ENCODE peak calls at places on chromosome 15, in nine cellular contexts. C, K, S, B, N, J, F, I and E are unnamed samples.
A peak's percentile ranks its signal among the peaks of the same experiment; 100 is the strongest.

GRCh38 chr15:31591908-31592307 is 265.3 kb downstream of the KLF13 start:
- DNase-seq in N (no peak), J (no peak), I (no peak), K (no peak), F (no peak), S (no peak), B (no peak), C (no peak), E (no peak)

GRCh38 chr15:28165791-28166190 is 66.7 kb upstream of the OCA2 start:
- DNase-seq in B (no peak), N (no peak), K (no peak), J (no peak), S (no peak), F (no peak), C (no peak), I (no peak), E (no peak)

GRCh38 chr15:39243396-39243795 is 337.5 kb upstream of the THBS1 start:
- DNase-seq in B (no peak), C (no peak), J (no peak), S (no peak), I (no peak), K (no peak), F (no peak), N (no peak), E (no peak)

GRCh38 chr15:38479286-38479685 is 25.4 kb downstream of the FAM98B start:
- DNase-seq in B (no peak), J (no peak), F (no peak), I (no peak), N (no peak), S (no peak), K (no peak), C (no peak), E (no peak)

GRCh38 chr15:25790003-25790660 is 73.0 kb downstream of the ATP10A start:
- DNase-seq in C (peak; percentile 91), N (peak; percentile 74), K (peak; percentile 63), F (peak; percentile 94), S (no peak), J (peak; percentile 95), I (peak; percentile 42), B (no peak), E (peak; percentile 35)

GRCh38 chr15:71484080-71484479 is 326.3 kb upstream of the NR2E3 start:
- DNase-seq in J (no peak), I (no peak), S (no peak), B (no peak), N (no peak), K (no peak), F (no peak), C (no peak), E (no peak)

GRCh38 chr15:34987182-34987488 is 952 bp downstream of the ZNF770 start:
- DNase-seq in C (no peak), I (no peak), K (no peak), S (no peak), F (no peak), J (no peak), B (no peak), N (no peak), E (no peak)

GRCh38 chr15:100760357-100760903 is 119.2 kb upstream of the ALDH1A3 start:
- DNase-seq in K (no peak), I (no peak), C (no peak), S (no peak), N (no peak), B (no peak), F (peak; percentile 50), J (no peak), E (no peak)

GRCh38 chr15:31472636-31473383 is 146.2 kb downstream of the KLF13 start:
- DNase-seq in N (no peak), J (no peak), S (no peak), F (peak; percentile 90), B (no peak), C (no peak), K (peak; percentile 52), I (peak; percentile 63), E (peak; percentile 34)

GRCh38 chr15:60021589-60022378 is 17.7 kb downstream of the FOXB1 start:
- DNase-seq in B (no peak), F (no peak), N (no peak), C (no peak), I (no peak), J (peak; percentile 70), K (no peak), S (no peak), E (no peak)

GRCh38 chr15:52800852-52801747 is 11.0 kb upstream of the ONECUT1 start:
- DNase-seq in F (peak; percentile 68), K (no peak), S (no peak), J (no peak), I (no peak), C (no peak), N (no peak), B (no peak), E (no peak)

GRCh38 chr15:68801572-68802148 is 19.0 kb downstream of the ANP32A start:
- DNase-seq in B (no peak), F (peak; percentile 60), N (no peak), S (no peak), J (no peak), K (no peak), C (peak; percentile 42), I (no peak), E (no peak)

DNA sequence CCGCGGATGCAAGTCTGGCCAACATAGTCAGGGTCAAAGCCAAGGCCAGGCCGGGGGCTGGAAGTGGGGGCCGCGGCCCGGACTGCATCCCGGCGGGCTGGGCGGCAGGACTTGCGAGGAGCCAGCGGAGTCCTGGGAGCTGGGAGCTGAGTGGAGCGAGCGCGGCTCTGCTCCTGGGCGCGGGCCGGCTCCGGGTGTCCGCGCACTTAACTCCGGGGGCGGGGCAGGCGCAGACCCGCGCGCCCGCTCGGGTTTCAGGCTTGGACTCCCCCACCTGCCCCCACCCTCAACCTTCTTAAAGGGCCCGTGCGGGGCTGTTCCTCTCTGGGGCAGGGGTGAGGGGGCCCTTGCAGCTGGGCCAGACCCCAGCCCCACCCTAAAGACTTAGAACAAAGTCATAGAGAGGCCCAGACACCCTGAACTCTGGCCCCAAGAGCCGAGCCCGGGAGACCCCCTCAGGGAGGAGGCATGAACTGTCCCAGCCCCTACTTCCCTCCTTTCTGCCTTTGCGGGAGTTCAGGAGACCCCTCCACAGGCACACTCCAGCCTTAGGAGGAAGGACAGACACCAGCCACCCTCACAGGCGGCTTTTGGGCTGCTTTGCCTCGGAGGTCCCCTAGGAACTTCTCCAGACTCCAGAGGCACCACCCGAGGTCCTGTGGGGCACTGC is at the start of gene CSPG4:
- DNase-seq in J (no peak), B (no peak), K (peak; percentile 77), C (peak; percentile 95), F (no peak), I (peak; percentile 63), S (peak; percentile 56), N (peak; percentile 56), E (peak; percentile 57)
- TF ChIP-seq POLR2A in J (peak; percentile 86), B (no peak), K (no peak), C (peak; percentile 92), F (no peak), I (peak; percentile 71), S (no peak), N (no peak), E (no peak)

GRCh38 chr15:64162869-64163661 is at the start of gene PPIB:
- DNase-seq in S (peak; percentile 99), I (peak; percentile 98), C (peak; percentile 99), K (peak; percentile 98), F (peak; percentile 99), J (peak; percentile 99), B (peak; percentile 96), N (peak; percentile 97), E (peak; percentile 99)
- TF ChIP-seq POLR2A in S (peak; percentile 92), I (peak; percentile 85), C (peak; percentile 54), K (peak; percentile 41), F (no peak), J (peak; percentile 80), B (peak; percentile 21), N (no peak), E (no peak)

DNA sequence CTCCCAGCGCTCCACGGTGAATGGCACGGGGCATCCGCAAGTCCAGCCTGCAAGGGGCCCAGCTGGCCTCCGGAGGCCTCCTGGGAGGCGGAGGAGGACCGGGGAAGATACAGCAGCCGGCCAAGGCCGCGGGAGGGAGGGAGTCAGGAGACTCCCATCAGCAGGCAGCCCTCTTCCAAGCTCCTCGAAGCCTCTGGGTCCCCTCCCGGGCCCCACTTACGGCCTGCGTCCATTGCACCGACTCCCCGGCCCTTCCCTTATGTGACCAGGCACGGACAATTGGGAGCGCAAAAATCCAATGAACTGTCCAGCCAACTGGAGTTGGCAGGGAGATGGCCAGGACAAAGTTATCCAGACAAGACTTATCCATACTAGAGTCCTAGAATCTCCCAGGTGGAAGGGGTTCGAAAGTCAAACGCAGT is 668 bp downstream of the MFGE8 start:
- DNase-seq in N (peak; percentile 78), J (no peak), K (no peak), C (no peak), S (peak; percentile 48), F (no peak), B (no peak), I (no peak), E (no peak)
- TF ChIP-seq POLR2A in N (no peak), J (no peak), K (no peak), C (no peak), S (no peak), F (no peak), B (no peak), I (no peak), E (no peak)

GRCh38 chr15:57703387-57703786 is 3.1 kb upstream of the POLR2M start:
- DNase-seq in I (no peak), S (no peak), C (no peak), B (no peak), J (no peak), N (no peak), K (no peak), F (no peak), E (no peak)

GRCh38 chr15:57705746-57706404 is 639 bp upstream of the POLR2M start:
- DNase-seq in B (no peak), J (no peak), I (no peak), N (no peak), F (no peak), S (no peak), C (no peak), K (no peak), E (no peak)

GRCh38 chr15:57708047-57708446 is 1.5 kb downstream of the POLR2M start:
- DNase-seq in S (no peak), K (no peak), I (no peak), J (no peak), F (no peak), B (no peak), N (no peak), C (no peak), E (no peak)

GRCh38 chr15:57706405-57707209 is at the start of gene POLR2M:
- DNase-seq in K (peak; percentile 97), J (peak; percentile 100), F (peak; percentile 99), B (peak; percentile 95), I (peak; percentile 97), C (peak; percentile 99), N (peak; percentile 98), S (peak; percentile 95), E (peak; percentile 97)
- TF ChIP-seq POLR2A in K (no peak), J (peak; percentile 76), F (no peak), B (peak; percentile 79), I (peak; percentile 79), C (peak; percentile 68), N (no peak), S (peak; percentile 78), E (peak; percentile 22)

GRCh38 chr15:74397239-74398068 is 30.0 kb upstream of the CYP11A1 start:
- DNase-seq in F (no peak), J (no peak), B (no peak), N (no peak), K (no peak), S (no peak), C (no peak), I (peak; percentile 27), E (no peak)
- TF ChIP-seq POLR2A in F (no peak), J (no peak), B (no peak), N (no peak), K (no peak), S (no peak), C (no peak), I (no peak), E (no peak)